ENCODE peak calls at places on chromosome 6, in six cellular contexts. R is activated T-helper 9 cell treated with anti-CD3 and anti-CD28 coated beads, Interleukin-2, amount 50 U/mL, for 16 hours; B is thoracic aorta; Q is activated CD4-positive, alpha-beta T cell treated with anti-CD3 and anti-CD28 coated beads, Interleukin-2, amount 10 ng/mL, durations not matched to agents 7 days and 5 days; S is naive thymus-derived CD4-positive, alpha-beta T cell; I is cerebellar nuclear complex. J is an unnamed sample.

GRCh38 chr6:35954335-35954734 is 33.4 kb upstream of the SRPK1 start:
- DNase-seq in R (no peak), Q (no peak), B (no peak), S (no peak), I (no peak), J (no peak)

GRCh38 chr6:97915537-97915936 is 632.5 kb upstream of the MMS22L start:
- DNase-seq in Q (no peak), I (no peak), S (no peak), R (no peak), B (no peak), J (no peak)

GRCh38 chr6:13368716-13369115 is 40.4 kb upstream of the TBC1D7 start:
- DNase-seq in I (no peak), Q (no peak), B (no peak), R (no peak), S (no peak), J (no peak)

GRCh38 chr6:106422551-106422950 is 62.0 kb downstream of the CRYBG1 start:
- DNase-seq in Q (no peak), R (no peak), I (no peak), B (no peak), S (no peak), J (no peak)

GRCh38 chr6:136103101-136103688 is 146.9 kb downstream of the MTFR2 start:
- DNase-seq in Q (no peak), R (no peak), I (no peak), S (no peak), B (no peak), J (no peak)

GRCh38 chr6:51105357-51105756 is 286.7 kb downstream of the TFAP2B start:
- DNase-seq in R (no peak), Q (no peak), B (no peak), I (no peak), S (no peak), J (no peak)

GRCh38 chr6:8481727-8482126 is 46.4 kb upstream of the SLC35B3 start:
- DNase-seq in I (no peak), B (no peak), S (no peak), Q (no peak), R (no peak), J (no peak)

GRCh38 chr6:45696738-45697137 is 318.9 kb downstream of the CLIC5 start:
- DNase-seq in B (no peak), I (no peak), R (no peak), S (no peak), Q (no peak), J (no peak)

GRCh38 chr6:166307981-166308768 is at the start of gene PRR18:
- DNase-seq in I (no peak), S (no peak), B (no peak), Q (no peak), R (no peak), J (no peak)

GRCh38 chr6:35601331-35602132 is 87.2 kb downstream of the FKBP5 start:
- DNase-seq in S (peak; percentile 42), B (no peak), R (peak; percentile 28), I (no peak), Q (peak; percentile 83), J (peak; percentile 84)

GRCh38 chr6:35248300-35248699 is 11.2 kb upstream of the ZNF76 start:
- DNase-seq in B (no peak), R (no peak), S (no peak), I (no peak), Q (no peak), J (no peak)

GRCh38 chr6:118551063-118551672 is 3.1 kb downstream of the PLN start:
- DNase-seq in S (no peak), B (no peak), Q (no peak), R (no peak), I (no peak), J (no peak)

GRCh38 chr6:37822851-37823682 is 3.5 kb downstream of the ZFAND3 start:
- DNase-seq in S (no peak), R (no peak), I (no peak), B (no peak), Q (no peak), J (no peak)

GRCh38 chr6:166438211-166438861 is 55.6 kb upstream of the MPC1 start:
- DNase-seq in B (no peak), S (no peak), Q (no peak), R (no peak), I (no peak), J (no peak)

GRCh38 chr6:31473780-31474725 is 23.9 kb upstream of the MICB start:
- DNase-seq in R (no peak), B (no peak), S (no peak), I (no peak), Q (peak; percentile 4), J (no peak)

GRCh38 chr6:162704001-162704400 is 23.6 kb downstream of the PRKN start:
- DNase-seq in S (no peak), B (no peak), I (no peak), Q (no peak), R (no peak), J (no peak)

GRCh38 chr6:106444777-106445507 is 84.4 kb downstream of the CRYBG1 start:
- DNase-seq in I (no peak), B (no peak), R (no peak), Q (peak; percentile 47), S (no peak), J (no peak)

GRCh38 chr6:81769834-81770233 is 17.4 kb upstream of the TENT5A start:
- DNase-seq in I (no peak), S (no peak), B (no peak), R (no peak), Q (no peak), J (no peak)

GRCh38 chr6:16600701-16601100 is 160.6 kb downstream of the ATXN1 start:
- DNase-seq in R (no peak), I (no peak), S (no peak), B (no peak), Q (no peak), J (no peak)

GRCh38 chr6:67212584-67212983 is 1422.5 kb upstream of the ADGRB3 start:
- DNase-seq in R (no peak), B (no peak), S (no peak), Q (no peak), I (no peak), J (no peak)

GRCh38 chr6:125445054-125445453 is 143.3 kb upstream of the HDDC2 start:
- DNase-seq in S (no peak), I (no peak), R (no peak), B (no peak), Q (no peak), J (no peak)

GRCh38 chr6:56771189-56771588 is 128.5 kb upstream of the DST start:
- DNase-seq in Q (no peak), S (no peak), B (no peak), R (no peak), I (no peak), J (no peak)

GRCh38 chr6:90086517-90086916 is 192.2 kb downstream of the GJA10 start:
- DNase-seq in Q (no peak), I (no peak), S (no peak), B (no peak), R (no peak), J (no peak)

GRCh38 chr6:135753196-135753595 is 98.3 kb upstream of the PDE7B start:
- DNase-seq in B (no peak), Q (no peak), R (no peak), S (no peak), I (no peak), J (no peak)

GRCh38 chr6:51827580-51827979 is 259.8 kb downstream of the PKHD1 start:
- DNase-seq in R (no peak), Q (no peak), S (no peak), I (no peak), B (no peak), J (no peak)

GRCh38 chr6:163095401-163095800 is 319.1 kb upstream of the QKI start:
- DNase-seq in Q (no peak), R (no peak), I (no peak), B (no peak), S (no peak), J (no peak)